ENCODE peak calls at places on chromosomes 13 and 19, in five cellular contexts. H is mesenchymal stem cell, G is gastrocnemius medialis, B is HCT116, J is tibial nerve. A is an unnamed sample.

GRCh38 chr13:97851269-97851668 is 102.2 kb upstream of the IPO5 start:
- DNase-seq in J (no peak), G (no peak), H (peak; percentile 11), B (no peak), A (no peak)

GRCh38 chr19:1758231-1758577 is 4.9 kb downstream of the ONECUT3 start:
- DNase-seq in H (no peak), J (no peak), G (no peak), B (no peak), A (no peak)

GRCh38 chr19:19539738-19540703 is 2.0 kb downstream of the CILP2 start:
- DNase-seq in H (peak; percentile 38), J (no peak), B (peak; percentile 80), G (peak; percentile 50), A (peak; percentile 76)

GRCh38 chr13:91319996-91320395 is 27.5 kb upstream of the MIR17HG start:
- DNase-seq in J (no peak), B (no peak), G (no peak), H (no peak), A (no peak)

GRCh38 chr19:40697007-40697406 is 6.6 kb upstream of the NUMBL start:
- DNase-seq in G (no peak), H (no peak), B (no peak), J (no peak), A (no peak)

GRCh38 chr13:36148436-36148835 is 17.3 kb upstream of the DCLK1 start:
- DNase-seq in H (no peak), G (no peak), B (no peak), J (no peak), A (no peak)

GRCh38 chr13:113846639-113847318 is 17.1 kb downstream of the GAS6 start:
- DNase-seq in G (no peak), B (no peak), H (no peak), J (no peak), A (peak; percentile 48)

GRCh38 chr13:34939771-34940170 is 2.3 kb upstream of the NBEA start:
- DNase-seq in G (no peak), J (no peak), H (no peak), B (no peak), A (no peak)

GRCh38 chr19:763869-764268 is 13.0 kb downstream of the MISP start:
- DNase-seq in B (no peak), J (no peak), G (no peak), H (no peak), A (no peak)

GRCh38 chr13:41291246-41291645 is 19.8 kb upstream of the NAA16 start:
- DNase-seq in J (no peak), H (no peak), B (no peak), G (no peak), A (no peak)

GRCh38 chr19:2723747-2724146 is 2.6 kb upstream of the DIRAS1 start:
- DNase-seq in H (no peak), J (no peak), B (no peak), G (no peak), A (no peak)

GRCh38 chr13:35256459-35257148 is 219.9 kb downstream of the MAB21L1 start:
- DNase-seq in J (no peak), B (no peak), H (no peak), G (no peak), A (peak; percentile 42)

GRCh38 chr19:50658438-50659317 is 9.4 kb downstream of the C19orf81 start:
- DNase-seq in J (no peak), B (peak; percentile 68), G (no peak), H (no peak), A (peak; percentile 60)

GRCh38 chr19:50959731-50960500 is 7.1 kb upstream of the KLK5 start:
- DNase-seq in G (no peak), J (no peak), B (no peak), H (no peak), A (no peak)

GRCh38 chr19:33558846-33559245 is 37.3 kb upstream of the PEPD start:
- DNase-seq in B (no peak), H (no peak), J (no peak), G (no peak), A (no peak)

GRCh38 chr19:53977429-53977990 is 13.9 kb upstream of the CACNG6 start:
- DNase-seq in H (peak; percentile 88), J (peak; percentile 24), B (peak; percentile 70), G (peak; percentile 77), A (peak; percentile 73)

GRCh38 chr19:53981408-53981998 is 9.9 kb upstream of the CACNG6 start:
- DNase-seq in J (no peak), G (no peak), H (no peak), B (no peak), A (no peak)

GRCh38 chr19:53980553-53981407 is 10.7 kb upstream of the CACNG6 start:
- DNase-seq in H (peak; percentile 14), J (no peak), G (peak; percentile 65), B (peak; percentile 86), A (peak; percentile 74)

GRCh38 chr19:53977991-53978731 is 13.3 kb upstream of the CACNG6 start:
- DNase-seq in B (peak; percentile 40), H (peak; percentile 81), J (no peak), G (peak; percentile 90), A (peak; percentile 81)

GRCh38 chr19:53978975-53979801 is 12.2 kb upstream of the CACNG6 start:
- DNase-seq in J (no peak), G (no peak), H (no peak), B (no peak), A (no peak)
- H3K27me3 ChIP-seq in J (no peaks in the 10 kb centered on the region), G (peaks cover 3% of the 10 kb centered on the region), H (peaks cover 62% of the 10 kb centered on the region), B (no peaks in the 10 kb centered on the region), A (peaks cover 5% of the 10 kb centered on the region)

GRCh38 chr13:112486386-112487126 is 101.4 kb downstream of the TUBGCP3 start:
- DNase-seq in G (no peak), B (no peak), J (no peak), H (no peak), A (no peak)
- H3K27ac ChIP-seq in G (no peak overlapping the region), B (no peak overlapping the region), J (no peak overlapping the region), H (no peak overlapping the region), A (no peak overlapping the region)

GRCh38 chr13:99956473-99957349 is 14.9 kb downstream of the ZIC5 start:
- DNase-seq in B (no peak), J (no peak), G (no peak), H (no peak), A (peak; percentile 19)

GRCh38 chr13:99955107-99955746 is 16.3 kb downstream of the ZIC5 start:
- DNase-seq in G (no peak), J (no peak), H (no peak), B (no peak), A (no peak)

GRCh38 chr13:99953138-99953755 is 18.3 kb downstream of the ZIC5 start:
- DNase-seq in J (no peak), B (no peak), H (no peak), G (no peak), A (no peak)

GRCh38 chr13:99958402-99959126 is 13.0 kb downstream of the ZIC5 start:
- DNase-seq in B (no peak), J (no peak), H (no peak), G (no peak), A (no peak)

GRCh38 chr13:99955747-99956472 is 15.7 kb downstream of the ZIC5 start:
- DNase-seq in B (no peak), J (no peak), H (no peak), G (no peak), A (no peak)
- H3K27me3 ChIP-seq in B (no peaks in the 10 kb centered on the region), J (peaks cover 24% of the 10 kb centered on the region), H (peaks cover 38% of the 10 kb centered on the region), G (peaks cover 87% of the 10 kb centered on the region), A (peaks cover 5% of the 10 kb centered on the region)

GRCh38 chr13:33172400-33172799 is 113.2 kb downstream of the STARD13 start:
- DNase-seq in J (no peak), H (no peak), B (no peak), G (peak; percentile 72), A (no peak)

GRCh38 chr13:33169273-33169980 is 116.1 kb downstream of the STARD13 start:
- DNase-seq in B (no peak), J (no peak), G (no peak), H (peak; percentile 84), A (no peak)

GRCh38 chr13:33168326-33168960 is 117.1 kb downstream of the STARD13 start:
- DNase-seq in B (no peak), G (no peak), J (no peak), H (no peak), A (no peak)

GRCh38 chr13:33164331-33164730 is 121.2 kb downstream of the STARD13 start:
- DNase-seq in B (no peak), H (peak; percentile 52), J (no peak), G (no peak), A (no peak)

DNA sequence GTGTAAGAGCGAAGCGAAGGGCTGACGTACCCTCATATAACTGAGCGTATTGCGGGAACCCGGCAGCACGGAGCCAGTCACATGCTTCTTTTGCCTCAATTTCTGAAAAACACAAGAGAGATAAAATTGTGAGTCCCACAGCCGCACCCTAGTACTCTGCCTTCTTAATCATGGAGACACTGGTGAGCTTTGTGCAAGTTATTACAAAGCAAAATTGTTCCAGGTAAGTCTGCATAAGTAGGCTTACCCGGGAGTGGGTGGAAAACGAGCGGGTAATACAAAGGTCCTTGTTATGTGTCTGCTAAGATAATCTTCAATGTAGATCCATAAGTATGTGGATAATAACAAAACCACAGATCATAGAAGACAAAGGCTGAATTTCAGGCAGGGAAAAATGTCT is 118.0 kb downstream of the STARD13 start:
- DNase-seq in B (no peak), H (no peak), G (no peak), J (no peak), A (no peak)
- H3K27ac ChIP-seq in B (no peak overlapping the region), H (no peak overlapping the region), G (no peak overlapping the region), J (peak overlapping the region; percentile 41), A (no peak overlapping the region)

GRCh38 chr19:41930926-41931592 is 2.8 kb upstream of the ERFL start:
- DNase-seq in G (no peak), H (no peak), J (no peak), B (no peak), A (no peak)
- H3K27me3 ChIP-seq in G (peaks cover 85% of the 10 kb centered on the region), H (peaks cover 84% of the 10 kb centered on the region), J (peaks cover 8% of the 10 kb centered on the region), B (no peaks in the 10 kb centered on the region), A (no peaks in the 10 kb centered on the region)

GRCh38 chr19:17347361-17347760 is 10.0 kb downstream of the GTPBP3 start:
- DNase-seq in J (no peak), B (no peak), G (peak; percentile 35), H (peak; percentile 65), A (no peak)
- H3K27ac ChIP-seq in J (peak overlapping the region; percentile 20), B (no peak overlapping the region), G (peak overlapping the region; percentile 67), H (no peak overlapping the region), A (peak overlapping the region; percentile 65)

DNA sequence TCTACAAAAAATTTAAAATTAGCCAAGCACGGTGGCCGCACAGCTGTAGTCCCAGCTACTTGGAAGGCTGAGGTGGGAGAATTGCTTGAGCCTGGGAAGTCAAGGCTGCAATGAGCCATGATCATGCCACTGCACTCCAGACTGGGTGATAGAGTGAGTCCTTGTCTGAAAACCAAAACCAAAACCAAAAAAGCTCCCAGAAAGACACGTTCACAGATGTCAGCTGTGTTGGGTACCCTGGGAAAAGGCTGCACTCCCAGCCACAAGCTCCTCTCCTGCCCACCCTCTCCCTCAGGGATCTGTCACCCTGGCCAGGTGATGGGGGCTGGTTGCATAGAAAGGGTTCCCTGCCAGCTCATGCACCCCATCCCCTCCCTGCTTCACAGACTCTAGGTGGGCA is 53.3 kb downstream of the RNF6 start:
- DNase-seq in J (no peak), G (no peak), H (peak; percentile 61), B (no peak), A (no peak)
- H3K27me3 ChIP-seq in J (no peaks in the 10 kb centered on the region), G (no peaks in the 10 kb centered on the region), H (no peaks in the 10 kb centered on the region), B (peaks cover 10% of the 10 kb centered on the region), A (no peaks in the 10 kb centered on the region)

DNA sequence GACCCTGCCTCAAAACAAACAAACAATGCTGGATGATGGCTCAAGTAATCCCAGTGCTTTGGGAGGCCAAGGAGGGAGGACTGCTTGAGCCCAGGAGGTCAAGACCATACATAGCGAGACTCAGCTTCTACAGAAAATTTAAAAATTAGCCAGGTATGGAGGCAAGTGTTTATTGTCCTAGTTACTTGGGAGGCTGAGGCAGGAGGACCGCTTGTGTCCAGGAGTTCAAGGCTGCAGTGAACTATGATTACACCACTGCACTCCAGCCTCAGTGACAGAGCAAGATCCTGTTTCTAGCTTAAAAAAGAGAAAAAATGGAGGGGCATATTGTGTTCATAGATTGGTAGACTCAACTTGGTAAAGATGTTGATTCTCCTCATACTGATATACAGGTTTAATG is 36.2 kb downstream of the KPNA3 start:
- DNase-seq in G (no peak), J (no peak), H (no peak), B (no peak), A (no peak)
- H3K27ac ChIP-seq in G (no peak overlapping the region), J (no peak overlapping the region), H (no peak overlapping the region), B (no peak overlapping the region), A (no peak overlapping the region)